ENCODE peak calls at places on chromosome 6, in eight cellular contexts. F is mesendoderm; E is WTC11; M is stimulated activated CD4-positive, alpha-beta T cell treated with anti-CD3 and anti-CD28 coated beads, Interleukin-4, amount 100 ng/mL, for 1 hour; Z is AML-193; W is T-helper 1 cell; U is T1000; G is HS-27A. O is an unnamed sample.

GRCh38 chr6:158033077-158033750 is 51.6 kb downstream of the SYNJ2 start:
- DNase-seq in F (no peak), E (no peak), M (no peak), Z (no peak), W (no peak), U (no peak), G (no peak), O (no peak)

GRCh38 chr6:28218312-28219248 is 6.5 kb upstream of the ZSCAN9 start:
- DNase-seq in F (peak), E (peak), M (peak), Z (peak), W (no peak), U (no peak), G (no peak), O (no peak)

GRCh38 chr6:134636221-134636830 is 313.6 kb downstream of the ALDH8A1 start:
- DNase-seq in F (no peak), E (no peak), M (peak), Z (no peak), W (peak), U (no peak), G (no peak), O (peak)

GRCh38 chr6:112744827-112745226 is 397.7 kb downstream of the RFPL4B start:
- DNase-seq in F (no peak), E (no peak), M (no peak), Z (no peak), W (no peak), U (no peak), G (no peak), O (no peak)

GRCh38 chr6:88952065-88952704 is 11.2 kb downstream of the RNGTT start:
- DNase-seq in F (no peak), E (no peak), M (no peak), Z (no peak), W (no peak), U (no peak), G (peak), O (no peak)

GRCh38 chr6:132969188-132969587 is 154.8 kb downstream of the RPS12 start:
- DNase-seq in F (no peak), E (no peak), M (no peak), Z (no peak), W (no peak), U (no peak), G (no peak), O (no peak)

GRCh38 chr6:72748759-72749158 is 126.9 kb downstream of the KCNQ5 start:
- DNase-seq in F (no peak), E (no peak), M (no peak), Z (no peak), W (no peak), U (peak), G (peak), O (peak)

GRCh38 chr6:159221486-159222170 is 52.4 kb downstream of the FNDC1 start:
- DNase-seq in F (no peak), E (no peak), M (no peak), Z (no peak), W (no peak), U (no peak), G (no peak), O (peak)

GRCh38 chr6:72624557-72625160 is 2.8 kb downstream of the KCNQ5 start:
- DNase-seq in F (peak), E (no peak), M (no peak), Z (peak), W (no peak), U (no peak), G (no peak), O (peak)

GRCh38 chr6:53282741-53283140 is 66.0 kb downstream of the ELOVL5 start:
- DNase-seq in F (no peak), E (no peak), M (no peak), Z (no peak), W (no peak), U (no peak), G (no peak), O (no peak)

GRCh38 chr6:35048631-35049083 is 92.5 kb downstream of the TCP11 start:
- DNase-seq in F (peak), E (peak), M (no peak), Z (no peak), W (no peak), U (no peak), G (no peak), O (no peak)

GRCh38 chr6:89842228-89842627 is 12.5 kb downstream of the CASP8AP2 start:
- DNase-seq in F (no peak), E (no peak), M (no peak), Z (no peak), W (no peak), U (no peak), G (no peak), O (no peak)

O was measured in NAMALWA.